ENCODE peak calls at places on chromosome 10, in four cellular contexts. N is GM12878, C is K562, W is HepG2. X is an unnamed sample.

GRCh38 chr10:20492447-20492846 is 404.7 kb downstream of the NEBL start:
- DNase-seq in N (no peak), W (no peak), C (no peak), X (peak; percentile 50)

GRCh38 chr10:68047554-68048327 is 27.3 kb downstream of the HERC4 start:
- DNase-seq in W (no peak), N (no peak), C (no peak), X (no peak)

GRCh38 chr10:5736591-5736990 is 52.0 kb downstream of the TASOR2 start:
- DNase-seq in W (no peak), N (no peak), C (no peak), X (no peak)

GRCh38 chr10:33441561-33441960 is 107.1 kb upstream of the NRP1 start:
- DNase-seq in C (no peak), N (no peak), W (no peak), X (no peak)

GRCh38 chr10:122181901-122182799 is 88.9 kb upstream of the BTBD16 start:
- DNase-seq in N (no peak), W (no peak), C (no peak), X (no peak)

GRCh38 chr10:31757374-31757773 is 171.3 kb downstream of the ARHGAP12 start:
- DNase-seq in N (no peak), C (no peak), W (no peak), X (no peak)

GRCh38 chr10:82321734-82322133 is 446.7 kb downstream of the NRG3 start:
- DNase-seq in C (no peak), W (no peak), N (no peak), X (no peak)

GRCh38 chr10:356452-356851 is 221.2 kb downstream of the ZMYND11 start:
- DNase-seq in W (no peak), N (no peak), C (no peak), X (no peak)

GRCh38 chr10:121577568-121577967 is 20.7 kb downstream of the FGFR2 start:
- DNase-seq in W (no peak), N (no peak), C (no peak), X (no peak)

DNA sequence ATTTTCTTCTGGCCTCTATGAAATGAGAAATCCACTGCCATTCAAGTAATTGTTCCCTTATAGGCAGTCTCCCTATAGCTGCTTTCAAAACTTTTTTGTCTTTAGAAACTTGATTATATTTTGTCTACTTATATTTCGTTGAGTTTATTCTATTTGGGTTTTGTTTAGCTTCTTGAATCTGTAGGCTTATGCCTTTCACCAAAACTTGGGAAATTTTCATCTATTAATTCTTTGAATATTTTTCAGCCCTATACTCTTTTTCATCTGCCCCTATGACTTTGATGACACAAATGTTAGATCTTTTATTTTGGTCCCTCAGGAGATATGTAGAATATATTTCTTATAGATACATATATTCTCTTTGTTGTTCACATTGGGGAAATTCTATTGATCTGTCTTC is 48.3 kb upstream of the HHEX start:
- DNase-seq in N (no peak), C (no peak), W (no peak), X (no peak)
- TF ChIP-seq BHLHE40 in N (no peak), C (no peak), W (no peak), X (no peak)

DNA sequence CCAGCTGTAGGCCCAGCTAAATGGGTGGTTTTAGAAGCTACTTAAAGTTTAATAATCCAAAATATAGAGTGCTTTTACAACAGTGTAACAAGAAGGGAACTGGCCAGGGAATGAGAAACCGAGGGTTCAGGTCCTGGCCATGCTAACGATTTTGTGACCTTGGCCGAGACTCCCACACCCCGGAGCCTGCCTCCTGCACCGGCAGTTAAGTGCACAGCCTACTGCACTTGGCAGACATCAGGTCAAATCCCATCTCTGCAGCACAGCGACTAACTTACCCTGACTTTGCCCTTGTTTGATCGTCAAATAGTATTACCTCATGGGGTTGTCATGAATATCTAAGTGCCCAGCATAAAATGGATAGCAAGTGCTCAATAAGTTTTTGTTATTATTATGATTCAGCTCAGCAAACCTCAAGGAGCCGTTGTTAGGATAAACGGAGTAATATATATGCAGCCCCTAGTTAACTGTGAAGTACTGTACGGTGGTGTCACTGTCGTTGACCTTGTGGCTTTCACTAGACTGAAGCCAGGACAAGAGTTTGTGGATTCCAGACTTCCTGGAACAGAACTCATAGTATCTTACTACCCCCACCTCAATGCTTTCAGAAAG is 35.5 kb downstream of the LYZL1 start:
- DNase-seq in W (peak; percentile 71), C (no peak), N (no peak), X (no peak)
- TF ChIP-seq TARDBP in W (peak; percentile 52), C (no peak), N (no peak), X (no peak)

DNA sequence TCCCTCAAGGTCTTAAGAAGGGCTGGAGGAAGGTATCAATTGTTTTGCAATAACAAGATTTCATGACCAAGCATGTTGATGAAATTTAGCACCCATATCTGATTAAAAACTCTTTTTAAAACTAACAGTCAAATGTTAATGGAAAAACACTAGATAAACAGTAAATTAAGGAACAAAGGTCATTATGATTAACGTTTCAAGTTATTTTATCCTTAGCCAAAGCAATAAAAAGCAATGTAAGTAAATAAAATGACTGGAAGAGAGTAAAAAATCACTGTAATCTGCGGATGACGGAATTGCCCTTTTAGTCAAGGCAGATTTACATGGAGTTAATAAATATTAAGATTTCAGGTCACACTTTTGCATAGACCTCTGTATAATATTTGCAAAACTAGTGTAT is 179.5 kb upstream of the KLF6 start:
- DNase-seq in N (no peak), W (no peak), C (no peak), X (no peak)
- TF ChIP-seq FOXK2 in N (no peak), W (no peak), C (no peak), X (no peak)

DNA sequence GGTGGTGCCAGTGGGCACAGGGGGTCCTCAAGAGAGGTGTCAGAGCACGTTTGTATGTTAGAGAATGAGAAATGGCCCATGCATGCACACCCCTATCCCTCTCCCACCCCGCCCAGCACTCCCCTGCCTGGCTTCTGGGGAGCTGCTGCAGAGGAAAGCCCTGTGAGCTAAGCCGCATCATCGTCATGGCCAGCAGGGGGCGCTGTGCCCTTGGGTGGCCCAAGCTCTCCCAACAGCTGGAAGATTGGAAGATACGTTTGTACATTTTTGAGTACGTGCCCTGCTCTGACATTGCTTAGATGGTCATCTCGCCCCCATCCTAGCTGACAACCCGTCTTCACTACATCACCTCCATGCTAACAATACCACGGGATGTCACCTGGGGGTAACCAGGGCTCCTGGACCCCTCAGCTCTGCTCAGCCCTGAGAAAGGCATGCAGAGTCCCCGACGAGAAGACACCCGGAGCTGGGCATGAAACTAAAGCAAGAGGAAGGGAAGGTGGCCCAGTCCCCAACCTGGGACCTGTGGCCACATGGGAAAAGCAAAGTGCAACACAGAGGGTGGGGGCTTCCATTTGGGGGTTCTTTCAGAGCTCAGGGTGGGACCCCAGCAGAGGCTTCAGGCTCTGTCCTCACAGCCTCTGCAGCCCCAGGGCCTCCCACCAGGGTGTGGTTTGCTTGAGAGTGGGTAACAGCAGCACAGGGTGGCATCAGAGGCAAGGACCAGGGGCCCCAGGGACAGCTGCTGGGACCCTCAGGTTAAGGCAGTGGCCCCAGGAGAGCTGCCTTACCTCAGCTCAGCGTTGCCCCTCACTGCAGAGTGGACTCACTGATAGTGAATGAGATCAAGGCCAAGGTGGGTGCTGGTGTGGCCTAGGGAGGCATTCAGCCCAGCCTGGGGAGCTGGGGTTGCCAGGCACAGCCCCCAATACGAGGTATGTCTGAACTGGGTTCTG is 136.6 kb downstream of the PTPN20 start:
- DNase-seq in C (peak; percentile 80), N (no peak), W (peak; percentile 41), X (peak; percentile 79)
- TF ChIP-seq BHLHE40 in C (peak; percentile 30), N (no peak), W (peak; percentile 13), X (no peak)

GRCh38 chr10:102644646-102645387 is 538 bp downstream of the TRIM8 start:
- DNase-seq in C (peak; percentile 30), N (no peak), W (peak; percentile 70), X (peak; percentile 74)

GRCh38 chr10:102644066-102644645 is at the start of gene TRIM8:
- DNase-seq in N (no peak), C (peak; percentile 49), W (peak; percentile 55), X (peak; percentile 48)

GRCh38 chr10:102646610-102647432 is 2.5 kb downstream of the TRIM8 start:
- DNase-seq in N (no peak), W (no peak), C (no peak), X (no peak)

GRCh38 chr10:102645741-102646609 is 1.7 kb downstream of the TRIM8 start:
- DNase-seq in C (peak; percentile 74), W (peak; percentile 44), N (peak; percentile 69), X (no peak)

GRCh38 chr10:102645388-102645740 is 1.1 kb downstream of the TRIM8 start:
- DNase-seq in C (no peak), W (peak; percentile 79), N (no peak), X (no peak)
- TF ChIP-seq TARDBP in C (no peak), W (no peak), N (peak; percentile 12), X (no peak)

GRCh38 chr10:71641986-71642385 is 77.6 kb downstream of the C10orf105 start:
- DNase-seq in W (no peak), C (no peak), N (no peak), X (no peak)
- TF ChIP-seq FOXK2 in W (no peak), C (no peak), N (no peak), X (no peak)

DNA sequence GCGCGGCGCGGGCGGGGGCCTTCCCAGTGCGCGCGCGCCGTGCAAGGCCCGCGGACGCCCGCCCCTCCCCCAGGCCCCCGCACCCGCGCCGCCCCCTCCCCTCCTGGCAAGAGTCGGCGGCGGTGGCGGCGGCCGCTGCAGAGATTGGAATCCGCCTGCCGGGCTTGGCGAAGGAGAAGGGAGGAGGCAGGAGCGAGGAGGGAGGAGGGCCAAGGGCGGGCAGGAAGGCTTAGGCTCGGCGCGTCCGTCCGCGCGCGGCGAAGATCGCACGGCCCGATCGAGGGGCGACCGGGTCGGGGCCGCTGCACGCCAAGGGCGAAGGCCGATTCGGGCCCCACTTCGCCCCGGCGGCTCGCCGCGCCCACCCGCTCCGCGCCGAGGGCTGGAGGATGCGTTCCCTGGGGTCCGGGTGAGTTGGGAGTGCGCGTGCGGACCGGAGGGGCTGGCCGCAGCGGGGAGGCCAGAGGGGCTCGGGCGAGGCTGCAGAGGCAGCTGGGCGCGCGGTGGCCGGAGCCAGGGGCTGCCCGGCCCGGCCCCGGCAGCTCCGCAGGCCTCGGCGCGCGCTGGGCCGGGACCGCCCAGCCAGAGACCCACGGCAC is at the start of gene BMPR1A:
- DNase-seq in W (no peak), C (peak; percentile 93), N (no peak), X (peak; percentile 19)
- TF ChIP-seq BHLHE40 in W (no peak), C (no peak), N (peak; percentile 38), X (no peak)

GRCh38 chr10:62814901-62815372 is 1.2 kb downstream of the EGR2 start:
- DNase-seq in C (no peak), N (no peak), W (no peak), X (no peak)
- TF ChIP-seq TARDBP in C (no peak), N (no peak), W (no peak), X (no peak)